ENCODE peak calls at places on chromosomes 1 and 21, in five cellular contexts. A is neuronal stem cell, V is H1, L is IMR-90, R is mesenchymal stem cell. K is an unnamed sample. For H3K4me1, the result is how much of the 10 kb centered on the place peaks cover.

GRCh38 chr1:163824006-163824405 is 502.3 kb downstream of the NUF2 start:
- DNase-seq in A (no peak), V (no peak), L (peak), R (no peak), K (no peak)

GRCh38 chr1:23018661-23019093 is 591 bp upstream of the KDM1A start:
- DNase-seq in A (no peak), V (no peak), L (no peak), R (no peak), K (no peak)

GRCh38 chr1:12615916-12616708 is 1.9 kb downstream of the DHRS3 start:
- DNase-seq in A (no peak), V (peak), L (peak), R (peak), K (peak)

GRCh38 chr1:6037338-6037762 is 8.3 kb upstream of the KCNAB2 start:
- DNase-seq in A (no peak), V (no peak), L (peak), R (peak), K (no peak)

GRCh38 chr1:17759114-17759513 is 4.0 kb downstream of the ACTL8 start:
- DNase-seq in A (no peak), V (peak), L (no peak), R (no peak), K (no peak)

GRCh38 chr1:236893626-236894545 is 98.8 kb downstream of the MTR start:
- DNase-seq in A (no peak), V (no peak), L (peak), R (no peak), K (no peak)

GRCh38 chr1:42777860-42778259 is 6.9 kb upstream of the TMEM269 start:
- DNase-seq in A (peak), V (peak), L (peak), R (peak), K (no peak)

GRCh38 chr1:78177708-78178270 is 132.0 kb downstream of the GIPC2 start:
- DNase-seq in A (no peak), V (no peak), L (no peak), R (no peak), K (no peak)

GRCh38 chr1:40872266-40872665 is 10.1 kb upstream of the CITED4 start:
- DNase-seq in A (no peak), V (no peak), L (no peak), R (no peak), K (no peak)

GRCh38 chr1:52552236-52552504 is 722 bp downstream of the TUT4 start:
- DNase-seq in A (peak), V (no peak), L (peak), R (peak), K (no peak)

GRCh38 chr1:53145942-53146708 is 3.7 kb upstream of the SLC1A7 start:
- DNase-seq in A (no peak), V (no peak), L (peak), R (peak), K (no peak)

GRCh38 chr1:231861541-231862481 is 235.2 kb downstream of the DISC1 start:
- DNase-seq in A (no peak), V (no peak), L (peak), R (peak), K (no peak)

GRCh38 chr1:58874757-58875755 is 91.2 kb upstream of the JUN start:
- DNase-seq in A (peak), V (no peak), L (peak), R (peak), K (peak)

GRCh38 chr1:24955779-24956365 is 25.8 kb upstream of the RUNX3 start:
- DNase-seq in A (no peak), V (no peak), L (no peak), R (no peak), K (no peak)

GRCh38 chr1:58290685-58291372 is 255.7 kb downstream of the OMA1 start:
- DNase-seq in A (peak), V (peak), L (peak), R (peak), K (peak)

GRCh38 chr1:86460998-86461397 is 7.7 kb upstream of the CLCA1 start:
- DNase-seq in A (no peak), V (no peak), L (no peak), R (no peak), K (no peak)

GRCh38 chr21:26169061-26169610 is 1.4 kb downstream of the APP start:
- DNase-seq in A (peak), V (peak), L (peak), R (peak), K (peak)

GRCh38 chr1:41545996-41546938 is 61.8 kb upstream of the EDN2 start:
- DNase-seq in A (no peak), V (no peak), L (no peak), R (no peak), K (no peak)

GRCh38 chr1:237799762-237800474 is 90.8 kb downstream of the ZP4 start:
- DNase-seq in A (no peak), V (peak), L (peak), R (peak), K (peak)

GRCh38 chr1:182781849-182782586 is 7.6 kb upstream of the NPL start:
- DNase-seq in A (peak), V (peak), L (peak), R (peak), K (peak)

GRCh38 chr1:227774051-227774720 is 39.0 kb downstream of the SNAP47 start:
- DNase-seq in A (no peak), V (no peak), L (no peak), R (no peak), K (no peak)

GRCh38 chr1:147515046-147515869 is 26.0 kb upstream of the BCL9 start:
- DNase-seq in A (no peak), V (no peak), L (peak), R (peak), K (peak)

GRCh38 chr21:25879203-25879602 is 144.4 kb downstream of the GABPA start:
- DNase-seq in A (no peak), V (no peak), L (no peak), R (no peak), K (no peak)

GRCh38 chr1:91546876-91547275 is 46.2 kb downstream of the CDC7 start:
- DNase-seq in A (no peak), V (peak), L (no peak), R (no peak), K (no peak)

GRCh38 chr21:44083631-44084291 is 23.4 kb upstream of the PWP2 start:
- DNase-seq in A (no peak), V (no peak), L (no peak), R (no peak), K (no peak)

GRCh38 chr1:2564815-2565415 is 8.7 kb downstream of the TNFRSF14 start:
- DNase-seq in A (no peak), V (no peak), L (no peak), R (no peak), K (no peak)

GRCh38 chr1:2569060-2569459 is 12.9 kb downstream of the TNFRSF14 start:
- DNase-seq in A (no peak), V (no peak), L (no peak), R (no peak), K (no peak)

GRCh38 chr1:2567083-2567679 is 11.0 kb downstream of the TNFRSF14 start:
- DNase-seq in A (no peak), V (no peak), L (no peak), R (no peak), K (no peak)

GRCh38 chr1:2564006-2564814 is 8.0 kb downstream of the TNFRSF14 start:
- DNase-seq in A (no peak), V (no peak), L (no peak), R (no peak), K (no peak)

GRCh38 chr1:2566106-2567045 is 10.2 kb downstream of the TNFRSF14 start:
- DNase-seq in A (no peak), V (no peak), L (no peak), R (no peak), K (no peak)
- H3K4me1 ChIP-seq in A (under half), V (under half), L (under half), R (under half), K (under half)

GRCh38 chr1:205786599-205786998 is 11.3 kb upstream of the RAB29 start:
- DNase-seq in A (no peak), V (no peak), L (no peak), R (no peak), K (no peak)
- H2BK15ac ChIP-seq in A (no peak), V (no peak), L (no peak), R (no peak), K (no peak)

GRCh38 chr1:68320349-68320748 is 88.0 kb upstream of the WLS start:
- DNase-seq in A (no peak), V (no peak), L (no peak), R (no peak), K (peak)
- H2AFZ ChIP-seq in A (peak), V (no peak), L (no peak), R (no peak), K (no peak)

GRCh38 chr21:37407719-37408455 is 41.3 kb downstream of the DYRK1A start:
- DNase-seq in A (no peak), V (no peak), L (peak), R (peak), K (no peak)

GRCh38 chr21:37413553-37414291 is 47.1 kb downstream of the DYRK1A start:
- DNase-seq in A (no peak), V (no peak), L (no peak), R (no peak), K (no peak)

GRCh38 chr21:37412603-37413360 is 46.2 kb downstream of the DYRK1A start:
- DNase-seq in A (no peak), V (no peak), L (peak), R (peak), K (no peak)

GRCh38 chr21:37408464-37409193 is 42.1 kb downstream of the DYRK1A start:
- DNase-seq in A (no peak), V (no peak), L (no peak), R (peak), K (no peak)

GRCh38 chr21:37410639-37411038 is 44.1 kb downstream of the DYRK1A start:
- DNase-seq in A (no peak), V (no peak), L (no peak), R (no peak), K (no peak)
- H3K4me1 ChIP-seq in A (under half), V (under half), L (under half), R (under half), K (under half)

GRCh38 chr1:14598007-14598497 is 433 bp upstream of the KAZN start:
- DNase-seq in A (no peak), V (peak), L (no peak), R (no peak), K (peak)

GRCh38 chr1:14596591-14596990 is 1.9 kb upstream of the KAZN start:
- DNase-seq in A (no peak), V (no peak), L (no peak), R (no peak), K (no peak)

GRCh38 chr1:14598498-14599172 is at the start of gene KAZN:
- DNase-seq in A (peak), V (peak), L (no peak), R (no peak), K (peak)

GRCh38 chr1:14599173-14599754 is 779 bp downstream of the KAZN start:
- DNase-seq in A (peak), V (peak), L (no peak), R (no peak), K (peak)

DNA sequence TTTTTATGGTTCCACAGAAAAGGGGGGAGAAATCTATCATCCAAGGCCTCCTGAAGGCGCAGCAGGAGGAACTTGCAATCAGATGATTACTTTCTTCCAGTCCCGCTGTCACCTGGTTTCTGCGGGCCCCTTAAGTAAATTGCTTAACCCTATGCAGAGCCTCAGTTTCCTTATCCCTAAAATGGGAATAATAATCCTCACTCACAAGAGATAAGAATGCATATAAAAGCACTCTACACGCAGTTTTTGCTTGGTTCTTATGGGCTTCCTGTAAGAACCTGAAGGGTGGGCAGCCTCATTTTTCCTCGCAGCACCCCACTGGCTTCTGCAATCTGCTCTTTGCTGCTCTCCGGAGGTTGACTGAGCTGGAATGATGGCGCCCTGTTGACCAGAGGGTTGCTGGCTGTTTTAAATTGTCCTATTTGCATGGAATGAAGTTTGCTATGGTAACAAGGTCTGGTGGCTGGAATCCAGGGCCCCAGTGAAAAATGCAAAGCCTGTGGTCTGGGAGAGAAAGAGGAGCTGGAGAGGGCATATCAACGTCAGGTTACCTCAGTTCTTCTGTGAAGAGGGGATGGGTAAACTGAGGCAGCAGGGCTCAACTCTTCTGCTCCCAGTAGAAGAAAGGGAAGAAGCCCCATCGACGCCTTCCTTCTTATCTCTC is 1.0 kb upstream of the KAZN start:
- DNase-seq in A (peak), V (peak), L (no peak), R (no peak), K (peak)
- H2BK15ac ChIP-seq in A (peak), V (peak), L (no peak), R (no peak), K (no peak)

K was measured in H9.